ENCODE peak calls at places on chromosome 19, in eight cellular contexts. V is tibial nerve; W is heart left ventricle; L is endothelial cell of umbilical vein; E is sigmoid colon; P is CD8-positive, alpha-beta memory T cell; Q is OCI-LY7; Z is H9. A is an unnamed sample. For H3K4me1, the result is how much of the 10 kb centered on the place peaks cover.

GRCh38 chr19:44582581-44583265 is 30.6 kb upstream of the IGSF23 start:
- DNase-seq in L (no peak), W (no peak), Z (peak), Q (peak), V (no peak), E (no peak), P (no peak), A (no peak)

GRCh38 chr19:39110263-39110967 is 15.2 kb upstream of the PAK4 start:
- DNase-seq in Q (peak), P (peak), L (peak), E (peak), W (no peak), V (peak), Z (peak), A (peak)

GRCh38 chr19:44142014-44142523 is 715 bp downstream of the ZNF234 start:
- DNase-seq in P (no peak), L (peak), W (no peak), E (no peak), V (no peak), Q (no peak), Z (no peak), A (peak)

GRCh38 chr19:45637890-45638667 is 1.1 kb downstream of the EML2 start:
- DNase-seq in L (no peak), W (no peak), E (no peak), Z (peak), V (no peak), Q (no peak), P (no peak), A (peak)

GRCh38 chr19:16202320-16203255 is 4.9 kb downstream of the AP1M1 start:
- DNase-seq in E (peak), L (no peak), V (no peak), Q (no peak), Z (no peak), W (no peak), P (no peak), A (no peak)

GRCh38 chr19:12580180-12580694 is 29.0 kb upstream of the ZNF564 start:
- DNase-seq in Q (no peak), W (no peak), Z (no peak), E (no peak), L (no peak), V (no peak), P (no peak), A (no peak)

GRCh38 chr19:35816262-35816661 is 3.6 kb upstream of the PRODH2 start:
- DNase-seq in W (no peak), L (no peak), P (no peak), Z (peak), V (no peak), Q (no peak), E (no peak), A (no peak)

GRCh38 chr19:15672580-15673175 is at the start of gene CYP4F12:
- DNase-seq in P (no peak), Q (no peak), V (peak), L (no peak), E (peak), W (peak), Z (no peak), A (no peak)

GRCh38 chr19:7953060-7953459 is 9.6 kb upstream of the TIMM44 start:
- DNase-seq in L (peak), Z (no peak), Q (no peak), V (no peak), E (no peak), W (no peak), P (no peak), A (no peak)

GRCh38 chr19:36686365-36687213 is 823 bp upstream of the ZNF567 start:
- DNase-seq in Q (no peak), L (no peak), P (no peak), E (no peak), V (no peak), W (peak), Z (no peak), A (no peak)

GRCh38 chr19:53272044-53272443 is 4.5 kb upstream of the VN1R4 start:
- DNase-seq in Q (no peak), E (no peak), V (no peak), Z (no peak), W (no peak), L (no peak), P (no peak), A (no peak)

GRCh38 chr19:35716985-35717664 is 678 bp upstream of the KMT2B start:
- DNase-seq in Z (peak), V (peak), P (peak), E (peak), W (peak), L (peak), Q (peak), A (peak)

GRCh38 chr19:7637374-7638256 is 705 bp downstream of the STXBP2 start:
- DNase-seq in W (no peak), L (peak), E (no peak), V (no peak), P (peak), Q (peak), Z (no peak), A (no peak)

GRCh38 chr19:13843104-13843921 is 33.6 kb upstream of the NANOS3 start:
- DNase-seq in W (peak), Q (no peak), P (no peak), E (peak), V (no peak), L (peak), Z (peak), A (no peak)

GRCh38 chr19:44517146-44517545 is 12.3 kb downstream of the CEACAM20 start:
- DNase-seq in L (no peak), P (no peak), Z (no peak), V (no peak), E (no peak), W (no peak), Q (no peak), A (no peak)

GRCh38 chr19:2524840-2525723 is 49.2 kb downstream of the GADD45B start:
- DNase-seq in V (no peak), Q (no peak), W (no peak), L (no peak), Z (no peak), P (no peak), E (no peak), A (peak)

GRCh38 chr19:10420444-10421239 is at the start of gene PDE4A:
- DNase-seq in W (peak), Q (peak), P (peak), Z (peak), V (no peak), E (no peak), L (no peak), A (no peak)

GRCh38 chr19:53492153-53492552 is 24.6 kb downstream of the ZNF813 start:
- DNase-seq in P (no peak), Z (no peak), V (no peak), W (no peak), L (no peak), E (no peak), Q (no peak), A (no peak)

GRCh38 chr19:32642771-32643170 is 32.2 kb downstream of the ANKRD27 start:
- DNase-seq in W (no peak), Q (no peak), V (no peak), P (peak), E (no peak), L (no peak), Z (no peak), A (no peak)

GRCh38 chr19:21491161-21491560 is 14.2 kb upstream of the ZNF429 start:
- DNase-seq in L (no peak), P (no peak), W (no peak), Q (no peak), V (no peak), Z (no peak), E (no peak), A (no peak)

GRCh38 chr19:33325920-33326319 is 23.6 kb upstream of the CEBPA start:
- DNase-seq in W (no peak), Z (no peak), E (peak), L (no peak), V (peak), Q (no peak), P (no peak), A (peak)

GRCh38 chr19:14686411-14686810 is 3.4 kb upstream of the ZNF333 start:
- DNase-seq in Z (no peak), V (no peak), L (peak), E (no peak), P (no peak), Q (peak), W (no peak), A (no peak)

GRCh38 chr19:12789098-12789903 is 2.0 kb upstream of the JUNB start:
- DNase-seq in V (no peak), Z (no peak), P (no peak), L (peak), E (no peak), Q (no peak), W (no peak), A (no peak)

GRCh38 chr19:50432658-50433057 is at the start of gene MYBPC2:
- DNase-seq in Z (no peak), L (no peak), W (no peak), E (no peak), V (no peak), Q (peak), P (no peak), A (no peak)

GRCh38 chr19:47267350-47267759 is 7.3 kb upstream of the INAFM1 start:
- DNase-seq in V (no peak), E (no peak), Q (no peak), L (no peak), Z (no peak), W (no peak), P (no peak), A (no peak)

GRCh38 chr19:58560921-58561320 is 2.5 kb upstream of the UBE2M start:
- DNase-seq in P (no peak), E (peak), Z (no peak), V (no peak), L (no peak), W (no peak), Q (no peak), A (no peak)
- H3K4me1 ChIP-seq in P (half or more), E (half or more), Z (under half), V (under half), L (under half), W (under half), Q (under half), A (under half)

DNA sequence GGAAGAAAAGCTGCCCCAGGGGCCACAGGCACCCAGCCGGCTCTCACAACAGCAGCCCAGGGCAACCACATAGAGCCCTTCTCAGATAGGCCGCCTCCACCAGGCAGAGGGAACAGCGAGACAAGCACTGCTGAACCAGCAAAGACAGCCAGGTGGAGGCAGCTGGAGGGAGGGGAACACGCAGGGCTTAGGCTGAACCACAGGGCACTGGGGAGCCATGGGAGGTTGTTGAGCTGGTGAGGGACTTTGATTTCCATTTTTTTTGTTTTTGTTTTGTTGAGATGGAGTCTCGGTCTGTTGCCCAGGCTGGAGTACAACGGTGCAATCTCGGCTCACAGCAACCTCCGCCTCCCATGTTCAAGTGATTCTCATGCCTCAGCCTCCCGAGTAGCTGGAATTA is 3.5 kb downstream of the GAMT start:
- DNase-seq in V (no peak), Z (peak), E (no peak), L (no peak), P (no peak), Q (no peak), W (no peak), A (no peak)
- H3K4me1 ChIP-seq in V (under half), Z (under half), E (under half), L (under half), P (under half), Q (under half), W (under half), A (under half)

GRCh38 chr19:5714819-5715218 is 5.1 kb downstream of the LONP1 start:
- DNase-seq in E (no peak), P (no peak), W (no peak), Z (no peak), Q (no peak), V (no peak), L (no peak), A (no peak)

GRCh38 chr19:5713228-5713627 is 6.7 kb downstream of the LONP1 start:
- DNase-seq in L (no peak), V (no peak), W (no peak), P (no peak), E (no peak), Q (no peak), Z (no peak), A (no peak)

GRCh38 chr19:5707576-5708575 is 12.1 kb downstream of the LONP1 start:
- DNase-seq in V (no peak), Z (no peak), L (no peak), Q (no peak), P (no peak), W (no peak), E (peak), A (no peak)

GRCh38 chr19:5711025-5711424 is 8.9 kb downstream of the LONP1 start:
- DNase-seq in Q (no peak), W (no peak), V (no peak), E (peak), L (no peak), Z (no peak), P (no peak), A (no peak)

GRCh38 chr19:5711713-5712161 is 8.2 kb downstream of the LONP1 start:
- DNase-seq in L (no peak), Z (no peak), Q (no peak), W (no peak), P (no peak), V (no peak), E (peak), A (no peak)
- H3K4me1 ChIP-seq in L (under half), Z (under half), Q (under half), W (under half), P (under half), V (under half), E (under half), A (under half)

DNA sequence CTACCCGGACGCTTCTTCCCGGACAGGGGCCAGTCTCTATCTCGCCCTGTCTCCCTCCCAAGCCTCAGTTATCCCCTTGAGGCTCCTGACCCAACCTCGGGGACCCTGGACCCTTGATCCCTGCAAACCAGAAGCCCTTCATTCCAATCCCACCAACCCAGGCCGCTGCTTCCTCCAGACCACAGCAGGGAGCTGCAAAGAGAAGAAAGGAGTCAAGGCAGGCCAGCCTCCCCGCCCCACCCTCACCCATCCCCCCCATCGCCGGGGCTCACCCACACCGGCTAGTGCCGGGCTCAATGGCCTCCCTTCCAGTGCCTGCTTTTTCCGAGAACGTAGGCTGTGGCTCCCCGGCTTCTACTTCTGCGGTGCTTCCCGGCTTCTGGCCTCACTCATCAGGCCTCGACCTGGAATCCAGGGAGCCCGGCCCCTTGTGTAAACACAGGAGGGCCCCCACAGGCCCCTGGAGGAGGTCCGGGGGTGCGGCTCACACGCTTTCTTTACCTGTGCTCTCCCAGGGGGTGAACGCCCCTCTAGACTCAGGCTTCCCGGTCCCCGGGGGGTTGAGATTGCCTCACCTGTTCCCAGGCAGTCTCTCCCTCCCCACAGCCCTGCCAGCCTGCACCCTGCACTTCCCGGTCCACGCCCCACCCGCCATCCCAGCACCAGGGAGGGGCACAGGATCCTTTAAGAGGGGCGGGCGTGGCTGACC is at the start of gene FAM83E:
- DNase-seq in V (no peak), Q (no peak), P (no peak), Z (peak), L (no peak), W (no peak), E (no peak), A (no peak)
- H3K4me1 ChIP-seq in V (under half), Q (under half), P (under half), Z (under half), L (under half), W (under half), E (under half), A (under half)